ENCODE peak calls at places on chromosomes 6 and 20, in seven cellular contexts. Q is HepG2, Y is HCT116, K is SK-N-SH, D is GM12878, C is H1, W is K562. O is an unnamed sample.

GRCh38 chr6:36320475-36320874 is 16.2 kb downstream of the BNIP5 start:
- DNase-seq in D (no peak), Q (peak), C (no peak), W (peak), K (no peak), Y (no peak), O (no peak)

GRCh38 chr6:145327497-145328055 is 407.7 kb downstream of the EPM2A start:
- DNase-seq in D (no peak), K (no peak), C (no peak), Q (no peak), W (no peak), Y (no peak), O (peak)

GRCh38 chr6:41518118-41518517 is 28.1 kb upstream of the FOXP4 start:
- DNase-seq in W (peak), K (no peak), Q (peak), D (no peak), C (no peak), Y (no peak), O (no peak)

GRCh38 chr6:145544031-145544430 is 191.3 kb downstream of the EPM2A start:
- DNase-seq in K (no peak), C (no peak), D (no peak), Q (no peak), Y (peak), W (no peak), O (no peak)

GRCh38 chr6:6884193-6884627 is 223.6 kb upstream of the RREB1 start:
- DNase-seq in Q (no peak), W (no peak), D (no peak), K (no peak), C (no peak), Y (no peak), O (no peak)

GRCh38 chr6:34145161-34146020 is 496 bp downstream of the GRM4 start:
- DNase-seq in C (peak), Q (no peak), W (peak), K (peak), Y (no peak), D (no peak), O (peak)

GRCh38 chr6:53651764-53652401 is 13.7 kb downstream of the KLHL31 start:
- DNase-seq in D (no peak), W (no peak), Q (peak), Y (peak), C (peak), K (peak), O (peak)

GRCh38 chr20:12391099-12391498 is 473.4 kb downstream of the BTBD3 start:
- DNase-seq in Y (no peak), D (no peak), Q (no peak), W (no peak), C (no peak), K (no peak), O (no peak)

GRCh38 chr20:9689041-9689440 is 149.8 kb downstream of the PAK5 start:
- DNase-seq in C (no peak), Q (no peak), Y (no peak), W (no peak), D (no peak), K (no peak), O (no peak)

GRCh38 chr20:62475819-62476073 is at the start of gene GATA5:
- DNase-seq in Q (no peak), D (no peak), W (no peak), C (peak), K (no peak), Y (no peak), O (peak)

GRCh38 chr20:19628570-19629134 is 129.4 kb upstream of the RIN2 start:
- DNase-seq in Q (peak), C (peak), W (peak), D (peak), K (peak), Y (peak), O (peak)

GRCh38 chr6:95596021-95596420 is 18.7 kb downstream of the MANEA start:
- DNase-seq in Y (no peak), D (no peak), C (no peak), W (no peak), K (no peak), Q (no peak), O (no peak)

GRCh38 chr6:119856136-119856535 is 506.6 kb upstream of the MAN1A1 start:
- DNase-seq in Y (no peak), K (no peak), C (no peak), W (no peak), Q (no peak), D (peak), O (no peak)

GRCh38 chr6:140671926-140672325 is 1297.5 kb upstream of the CITED2 start:
- DNase-seq in D (no peak), Y (peak), Q (no peak), K (no peak), W (peak), C (no peak), O (no peak)

GRCh38 chr6:75103411-75103810 is 102.4 kb downstream of the COL12A1 start:
- DNase-seq in D (no peak), Q (no peak), C (no peak), K (no peak), Y (no peak), W (no peak), O (no peak)

GRCh38 chr6:32665621-32666140 is 776 bp downstream of the HLA-DQB1 start:
- DNase-seq in K (no peak), Q (no peak), Y (no peak), W (no peak), C (no peak), D (no peak), O (no peak)

GRCh38 chr6:170189236-170189635 is 101.6 kb downstream of the DLL1 start:
- DNase-seq in D (no peak), Q (no peak), Y (no peak), C (peak), W (no peak), K (no peak), O (no peak)

GRCh38 chr20:13058666-13059389 is 50.1 kb downstream of the SPTLC3 start:
- DNase-seq in C (no peak), D (no peak), Q (peak), K (no peak), W (no peak), Y (no peak), O (no peak)

GRCh38 chr6:138404666-138405337 is 779 bp downstream of the HEBP2 start:
- DNase-seq in D (no peak), C (peak), W (peak), K (no peak), Y (no peak), Q (no peak), O (peak)

GRCh38 chr6:74870403-74870802 is 335.4 kb downstream of the COL12A1 start:
- DNase-seq in Y (peak), K (no peak), D (no peak), C (no peak), W (no peak), Q (peak), O (no peak)

GRCh38 chr6:24566020-24566752 is 71.4 kb downstream of the ALDH5A1 start:
- DNase-seq in W (no peak), K (no peak), D (no peak), C (no peak), Q (peak), Y (no peak), O (no peak)

GRCh38 chr6:35428421-35429149 is 23.6 kb upstream of the FANCE start:
- DNase-seq in Q (peak), C (no peak), Y (no peak), K (no peak), D (no peak), W (no peak), O (no peak)

GRCh38 chr6:107479089-107479690 is 10.7 kb upstream of the SOBP start:
- DNase-seq in Q (no peak), W (no peak), K (no peak), D (no peak), Y (no peak), C (no peak), O (no peak)

GRCh38 chr20:47276856-47277541 is 79.5 kb downstream of the ZMYND8 start:
- DNase-seq in C (no peak), D (no peak), K (no peak), Y (no peak), Q (no peak), W (no peak), O (no peak)

GRCh38 chr6:165497472-165497871 is 165.6 kb downstream of the PDE10A start:
- DNase-seq in K (no peak), C (no peak), W (no peak), Y (no peak), Q (no peak), D (no peak), O (no peak)

GRCh38 chr6:168908887-168909286 is 344.8 kb downstream of the THBS2 start:
- DNase-seq in D (no peak), Y (no peak), Q (no peak), W (no peak), C (no peak), K (no peak), O (peak)

GRCh38 chr6:132136976-132137375 is 185.8 kb upstream of the CCN2 start:
- DNase-seq in K (no peak), Q (no peak), C (no peak), Y (no peak), D (no peak), W (no peak), O (no peak)

GRCh38 chr20:11469795-11470495 is 447.7 kb upstream of the BTBD3 start:
- DNase-seq in K (no peak), D (no peak), C (no peak), Y (no peak), W (no peak), Q (no peak), O (no peak)

GRCh38 chr6:21033575-21034026 is 499.3 kb downstream of the CDKAL1 start:
- DNase-seq in Q (no peak), W (no peak), D (no peak), C (no peak), Y (no peak), K (peak), O (no peak)

GRCh38 chr6:144931172-144932035 is 646.3 kb downstream of the UTRN start:
- DNase-seq in W (peak), Q (peak), D (no peak), K (peak), Y (no peak), C (peak), O (peak)

GRCh38 chr6:163438940-163439335 is 24.4 kb downstream of the QKI start:
- DNase-seq in Y (no peak), C (no peak), D (no peak), K (peak), W (peak), Q (peak), O (no peak)

GRCh38 chr6:151052021-151052646 is 186.6 kb downstream of the MTHFD1L start:
- DNase-seq in W (no peak), K (no peak), Y (peak), D (no peak), Q (no peak), C (no peak), O (no peak)

GRCh38 chr6:13527669-13528051 is 40.3 kb upstream of the GFOD1 start:
- DNase-seq in D (no peak), W (no peak), Y (no peak), K (no peak), Q (no peak), C (no peak), O (no peak)

GRCh38 chr6:109892451-109893435 is 85.4 kb upstream of the GPR6 start:
- DNase-seq in C (peak), D (no peak), W (no peak), K (no peak), Q (no peak), Y (peak), O (peak)

GRCh38 chr6:138692058-138692977 is 81.3 kb upstream of the CCDC28A start:
- DNase-seq in D (no peak), Y (no peak), Q (peak), W (peak), C (peak), K (peak), O (peak)

GRCh38 chr6:16840291-16840690 is 79.0 kb upstream of the ATXN1 start:
- DNase-seq in C (no peak), K (no peak), W (no peak), Y (no peak), D (no peak), Q (no peak), O (no peak)

GRCh38 chr20:54043044-54043967 is 27.1 kb downstream of the BCAS1 start:
- DNase-seq in C (no peak), K (no peak), Q (no peak), D (no peak), W (peak), Y (no peak), O (no peak)

GRCh38 chr20:658731-659291 is 5.8 kb upstream of the SRXN1 start:
- DNase-seq in K (no peak), D (no peak), Q (no peak), W (no peak), C (no peak), Y (no peak), O (no peak)

GRCh38 chr6:16486661-16487060 is 248.3 kb downstream of the GMPR start:
- DNase-seq in Q (no peak), W (no peak), D (no peak), K (no peak), Y (no peak), C (no peak), O (no peak)

GRCh38 chr6:37554480-37554819 is 54.8 kb upstream of the CCDC167 start:
- DNase-seq in K (no peak), Q (no peak), C (no peak), D (no peak), Y (peak), W (no peak), O (no peak)
- TF ChIP-seq JUND in K (no peak), Q (no peak), C (no peak), D (no peak), Y (peak), W (no peak), O (no peak)

GRCh38 chr20:32380745-32381144 is 22.6 kb downstream of the ASXL1 start:
- DNase-seq in C (no peak), D (no peak), Q (no peak), K (no peak), Y (no peak), W (no peak), O (no peak)
- TF ChIP-seq JUND in C (no peak), D (no peak), Q (no peak), K (no peak), Y (no peak), W (no peak), O (no peak)

DNA sequence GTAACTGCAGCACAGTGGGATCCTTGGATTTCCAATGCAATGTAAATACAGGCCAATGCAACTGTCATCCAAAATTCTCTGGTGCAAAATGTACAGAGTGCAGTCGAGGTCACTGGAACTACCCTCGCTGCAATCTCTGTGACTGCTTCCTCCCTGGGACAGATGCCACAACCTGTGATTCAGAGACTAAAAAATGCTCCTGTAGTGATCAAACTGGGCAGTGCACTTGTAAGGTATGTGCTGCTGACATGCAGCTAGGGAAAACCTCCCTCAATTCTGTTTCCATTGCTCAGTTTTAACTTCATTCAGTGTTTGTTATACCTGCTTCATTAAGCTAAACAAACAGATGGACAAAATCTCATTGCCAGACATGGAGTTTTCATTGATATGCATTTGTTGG is 397.1 kb downstream of the ARHGAP18 start:
- DNase-seq in Q (no peak), C (no peak), W (no peak), K (no peak), Y (peak), D (no peak), O (no peak)
- TF ChIP-seq JUND in Q (no peak), C (no peak), W (no peak), K (no peak), Y (peak), D (no peak), O (no peak)

DNA sequence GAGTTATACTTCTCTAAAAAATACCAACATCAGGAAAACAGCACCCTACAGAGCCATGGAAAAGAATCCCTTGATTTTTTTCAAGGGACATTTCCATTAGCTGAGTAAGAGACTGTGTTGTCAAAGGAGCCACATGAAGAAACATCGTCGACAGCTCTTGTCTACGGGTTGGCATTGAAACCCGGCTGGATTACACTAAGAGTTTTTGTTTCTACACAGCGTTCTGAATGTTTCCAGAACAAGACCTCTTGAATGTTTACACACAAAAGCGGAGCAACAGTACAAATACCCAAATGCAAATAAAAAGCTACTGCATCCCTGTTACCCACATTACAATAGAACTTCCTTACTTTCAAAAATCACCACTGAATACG is 2.4 kb upstream of the MYLK4 start:
- DNase-seq in D (no peak), Y (no peak), Q (no peak), K (no peak), W (no peak), C (no peak), O (no peak)
- TF ChIP-seq JUND in D (no peak), Y (no peak), Q (no peak), K (no peak), W (no peak), C (no peak), O (no peak)

GRCh38 chr20:25706793-25707192 is 10.1 kb upstream of the ZNF337 start:
- DNase-seq in D (no peak), C (no peak), W (no peak), Q (no peak), K (no peak), Y (no peak), O (no peak)
- TF ChIP-seq JUND in D (no peak), C (no peak), W (no peak), Q (no peak), K (no peak), Y (no peak), O (no peak)

DNA sequence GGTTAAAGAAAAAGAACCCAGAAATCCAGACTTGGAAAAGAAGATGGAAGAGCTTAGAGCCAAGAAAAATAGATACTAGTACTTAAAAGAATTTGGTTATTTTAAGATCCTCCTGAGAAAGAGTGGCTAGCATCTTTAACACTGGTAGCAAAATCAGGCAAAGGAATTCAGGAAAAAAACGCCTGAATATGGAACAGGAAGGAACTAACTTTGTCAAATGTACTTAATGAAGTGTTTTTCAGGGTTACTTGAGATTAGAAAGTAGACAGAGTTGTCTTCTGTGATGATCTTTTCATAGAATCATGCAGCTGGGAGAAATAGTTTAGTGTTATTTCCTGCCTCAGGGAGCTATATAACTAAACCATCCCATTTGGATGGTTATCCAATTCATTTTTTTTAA is 50.8 kb upstream of the SASH1 start:
- DNase-seq in W (no peak), C (no peak), K (no peak), Q (no peak), D (no peak), Y (no peak), O (no peak)
- TF ChIP-seq JUND in W (no peak), C (no peak), K (no peak), Q (no peak), D (no peak), Y (no peak), O (no peak)

DNA sequence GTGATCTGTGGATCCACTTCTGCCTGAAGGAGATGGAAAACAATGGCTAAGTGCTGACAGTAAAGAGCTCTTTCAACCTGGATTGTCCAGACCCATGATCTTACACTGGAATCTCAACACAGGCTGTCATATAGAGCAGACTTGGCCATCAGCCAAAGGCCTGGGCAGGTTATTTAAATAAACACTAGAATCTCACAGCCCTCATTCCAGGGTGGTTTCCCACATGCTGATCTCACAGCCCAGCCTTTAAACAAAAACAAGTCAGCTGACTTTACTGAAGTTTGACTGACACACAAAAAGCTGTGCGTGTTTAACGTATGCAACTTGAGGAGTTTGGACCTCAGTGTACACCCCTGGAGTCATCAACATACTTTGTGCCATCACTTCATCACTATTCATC is 28.4 kb downstream of the SYNDIG1 start:
- DNase-seq in Y (no peak), W (no peak), K (peak), C (no peak), Q (peak), D (no peak), O (no peak)
- TF ChIP-seq JUND in Y (no peak), W (no peak), K (no peak), C (no peak), Q (no peak), D (no peak), O (no peak)

GRCh38 chr20:23078994-23079364 is 7.1 kb downstream of the CD93 start:
- DNase-seq in K (no peak), C (peak), W (peak), Y (no peak), D (no peak), Q (peak), O (no peak)

GRCh38 chr20:23079926-23080325 is 6.2 kb downstream of the CD93 start:
- DNase-seq in K (no peak), D (no peak), Q (no peak), C (no peak), W (no peak), Y (no peak), O (no peak)

GRCh38 chr20:23077277-23077676 is 8.8 kb downstream of the CD93 start:
- DNase-seq in K (no peak), W (no peak), D (no peak), Q (no peak), Y (no peak), C (no peak), O (no peak)

GRCh38 chr20:23080521-23080920 is 5.6 kb downstream of the CD93 start:
- DNase-seq in C (no peak), Y (no peak), K (no peak), W (no peak), Q (no peak), D (no peak), O (no peak)

DNA sequence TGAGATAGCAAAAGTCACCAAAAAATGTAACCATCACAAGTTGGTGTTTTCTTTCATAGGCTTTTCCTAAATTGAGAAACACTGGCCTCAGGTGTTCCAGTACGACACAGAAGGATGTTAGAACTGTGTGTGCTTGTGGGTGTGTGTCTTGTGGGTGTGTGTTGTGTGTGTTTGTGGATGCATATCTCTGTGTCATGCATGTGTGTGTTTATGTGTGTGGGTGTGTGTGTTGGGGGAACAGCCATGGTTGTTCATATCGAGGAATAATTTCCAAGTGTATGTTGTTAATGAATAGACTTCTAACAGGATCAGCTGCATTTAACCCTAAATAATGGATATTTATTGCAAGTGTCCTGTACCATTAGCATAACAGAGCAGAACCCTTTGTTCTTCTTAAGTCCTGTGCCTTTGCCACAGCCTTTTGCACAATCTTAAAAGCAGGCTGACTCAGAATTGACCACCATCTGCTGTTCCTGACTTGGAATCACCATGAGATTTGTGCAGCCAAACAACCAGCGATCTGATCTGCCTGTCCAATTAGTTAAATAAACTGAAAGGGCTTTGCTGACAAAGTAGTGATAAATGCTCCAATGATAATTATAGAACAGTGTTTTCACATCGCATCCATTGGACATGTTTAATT is 7.7 kb downstream of the CD93 start:
- DNase-seq in D (no peak), C (no peak), W (no peak), K (no peak), Q (no peak), Y (no peak), O (no peak)
- TF ChIP-seq JUND in D (no peak), C (no peak), W (no peak), K (no peak), Q (no peak), Y (no peak), O (no peak)

O was measured in T47D.